ENCODE peak calls at places on chromosome 7, in six cellular contexts. C is left colon, A is T-cell, Q is T-helper 1 cell, B is C1 segment of cervical spinal cord, T is WTC11. P is an unnamed sample.

GRCh38 chr7:75614390-75614789 is 122.3 kb downstream of the SPDYE5 start:
- DNase-seq in C (no peak), A (no peak), Q (no peak), B (no peak), T (no peak), P (no peak)

GRCh38 chr7:17706734-17707133 is 233.6 kb downstream of the SNX13 start:
- DNase-seq in C (no peak), A (no peak), Q (no peak), B (peak; percentile 52), T (peak; percentile 60), P (peak; percentile 75)

GRCh38 chr7:73612598-73613269 is 11.6 kb downstream of the MLXIPL start:
- DNase-seq in C (peak; percentile 89), A (no peak), Q (no peak), B (no peak), T (no peak), P (peak; percentile 91)

GRCh38 chr7:51316262-51316665 is 345 bp downstream of the COBL start:
- DNase-seq in C (peak; percentile 44), A (no peak), Q (no peak), B (peak; percentile 60), T (peak; percentile 61), P (no peak)

GRCh38 chr7:132422502-132423101 is 153.7 kb downstream of the PLXNA4 start:
- DNase-seq in C (no peak), A (no peak), Q (no peak), B (no peak), T (no peak), P (peak; percentile 81)

GRCh38 chr7:110003827-110004226 is 1087.1 kb upstream of the LRRN3 start:
- DNase-seq in C (no peak), A (no peak), Q (no peak), B (no peak), T (no peak), P (no peak)

GRCh38 chr7:43148161-43148731 is 35.8 kb downstream of the HECW1 start:
- DNase-seq in C (no peak), A (no peak), Q (no peak), B (no peak), T (no peak), P (peak; percentile 48)

GRCh38 chr7:92368741-92369140 is 78.5 kb upstream of the GATAD1 start:
- DNase-seq in C (no peak), A (no peak), Q (no peak), B (no peak), T (no peak), P (no peak)

GRCh38 chr7:12256025-12256570 is 45.0 kb downstream of the TMEM106B start:
- DNase-seq in C (no peak), A (no peak), Q (no peak), B (no peak), T (no peak), P (peak; percentile 73)

GRCh38 chr7:110856704-110857103 is 234.2 kb upstream of the LRRN3 start:
- DNase-seq in C (no peak), A (no peak), Q (no peak), B (no peak), T (no peak), P (no peak)

GRCh38 chr7:36161996-36162395 is 8.9 kb downstream of the EEPD1 start:
- DNase-seq in C (no peak), A (no peak), Q (no peak), B (no peak), T (no peak), P (peak; percentile 32)

GRCh38 chr7:27071622-27072390 is 24.0 kb downstream of the HOXA1 start:
- DNase-seq in C (no peak), A (no peak), Q (no peak), B (no peak), T (no peak), P (peak; percentile 55)

GRCh38 chr7:48671656-48672055 is 252.7 kb upstream of the CDC14C start:
- DNase-seq in C (no peak), A (no peak), Q (no peak), B (no peak), T (no peak), P (no peak)

GRCh38 chr7:51011710-51012350 is 229.1 kb upstream of the GRB10 start:
- DNase-seq in C (no peak), A (no peak), Q (no peak), B (no peak), T (no peak), P (no peak)

GRCh38 chr7:13628231-13629001 is 361.1 kb downstream of the ETV1 start:
- DNase-seq in C (no peak), A (no peak), Q (no peak), B (no peak), T (no peak), P (peak; percentile 76)

GRCh38 chr7:105924950-105925349 is 38.1 kb upstream of the CDHR3 start:
- DNase-seq in C (no peak), A (no peak), Q (no peak), B (no peak), T (no peak), P (no peak)

GRCh38 chr7:155995183-155995612 is 182.9 kb upstream of the SHH start:
- DNase-seq in C (peak; percentile 15), A (no peak), Q (no peak), B (no peak), T (no peak), P (no peak)

GRCh38 chr7:49791089-49791741 is 17.8 kb downstream of the VWC2 start:
- DNase-seq in C (no peak), A (no peak), Q (no peak), B (no peak), T (peak; percentile 48), P (peak; percentile 1)

GRCh38 chr7:157250605-157251228 is 86.1 kb upstream of the DNAJB6 start:
- DNase-seq in C (no peak), A (peak; percentile 16), Q (no peak), B (no peak), T (peak; percentile 72), P (peak; percentile 50)

GRCh38 chr7:55150166-55150565 is 131.3 kb downstream of the EGFR start:
- DNase-seq in C (no peak), A (no peak), Q (no peak), B (no peak), T (no peak), P (no peak)

GRCh38 chr7:13850185-13850752 is 139.2 kb downstream of the ETV1 start:
- DNase-seq in C (peak; percentile 25), A (peak; percentile 17), Q (peak; percentile 30), B (no peak), T (no peak), P (peak; percentile 99)

GRCh38 chr7:71652551-71652950 is 520.6 kb downstream of the GALNT17 start:
- DNase-seq in C (no peak), A (no peak), Q (no peak), B (no peak), T (no peak), P (no peak)

GRCh38 chr7:44973610-44974401 is 5.0 kb downstream of the MYO1G start:
- DNase-seq in C (no peak), A (peak; percentile 42), Q (no peak), B (no peak), T (peak; percentile 55), P (peak; percentile 50)

GRCh38 chr7:137652721-137653120 is 194.1 kb downstream of the DGKI start:
- DNase-seq in C (no peak), A (no peak), Q (no peak), B (no peak), T (no peak), P (peak; percentile 43)

GRCh38 chr7:33452805-33453502 is 323.6 kb downstream of the BBS9 start:
- DNase-seq in C (no peak), A (no peak), Q (no peak), B (no peak), T (no peak), P (peak; percentile 15)

GRCh38 chr7:66930341-66930740 is 9.3 kb downstream of the TMEM248 start:
- DNase-seq in C (no peak), A (no peak), Q (no peak), B (no peak), T (peak; percentile 63), P (peak; percentile 32)

GRCh38 chr7:37081436-37081835 is 357.1 kb upstream of the AOAH start:
- DNase-seq in C (no peak), A (no peak), Q (no peak), B (no peak), T (no peak), P (peak; percentile 40)

GRCh38 chr7:115356139-115356746 is 434.3 kb downstream of the MDFIC start:
- DNase-seq in C (no peak), A (no peak), Q (no peak), B (no peak), T (no peak), P (peak; percentile 3)

GRCh38 chr7:118609207-118609606 is 384.7 kb downstream of the ANKRD7 start:
- DNase-seq in C (no peak), A (no peak), Q (no peak), B (no peak), T (no peak), P (no peak)

GRCh38 chr7:101507791-101508252 is 121.3 kb downstream of the MYL10 start:
- DNase-seq in C (no peak), A (no peak), Q (no peak), B (no peak), T (peak; percentile 74), P (peak; percentile 70)

GRCh38 chr7:127840552-127840951 is 188.6 kb downstream of the SND1 start:
- DNase-seq in C (no peak), A (no peak), Q (no peak), B (no peak), T (no peak), P (no peak)

GRCh38 chr7:159246702-159247480 is 102.2 kb upstream of the VIPR2 start:
- DNase-seq in C (no peak), A (no peak), Q (no peak), B (no peak), T (no peak), P (no peak)

GRCh38 chr7:4406288-4407058 is 275.6 kb upstream of the FOXK1 start:
- DNase-seq in C (no peak), A (no peak), Q (no peak), B (no peak), T (no peak), P (no peak)

GRCh38 chr7:77697535-77697831 is 1.2 kb downstream of the RSBN1L start:
- DNase-seq in C (no peak), A (no peak), Q (peak; percentile 13), B (peak; percentile 51), T (no peak), P (no peak)